ENCODE peak calls at places on chromosomes 2 and 18, in nine cellular contexts. U is breast epithelium, Z is stomach, P is A549, Q is sigmoid colon, O is HCT116, E is thyroid gland, L is heart left ventricle, N is IMR-90. H is an unnamed sample.

GRCh38 chr2:37664190-37664751 is 7.2 kb downstream of the CDC42EP3 start:
- DNase-seq in E (no peak), O (no peak), Q (no peak), Z (no peak), U (no peak), N (no peak), L (no peak), P (no peak), H (no peak)

GRCh38 chr2:238916875-238917590 is 69.1 kb downstream of the TWIST2 start:
- DNase-seq in Q (peak; percentile 56), P (no peak), Z (no peak), O (no peak), L (no peak), N (no peak), E (no peak), U (peak; percentile 42), H (no peak)

GRCh38 chr18:23228102-23229051 is 93.1 kb downstream of the CABLES1 start:
- DNase-seq in O (no peak), U (no peak), N (peak; percentile 75), E (peak; percentile 59), P (no peak), Q (no peak), Z (no peak), L (no peak), H (no peak)

GRCh38 chr2:63872571-63873328 is 31.1 kb downstream of the UGP2 start:
- DNase-seq in E (no peak), N (no peak), L (no peak), Z (no peak), Q (no peak), U (no peak), O (no peak), P (no peak), H (no peak)

GRCh38 chr2:51297488-51297887 is 265.6 kb upstream of the NRXN1 start:
- DNase-seq in O (no peak), U (no peak), P (no peak), Q (no peak), Z (no peak), E (no peak), N (peak; percentile 44), L (no peak), H (no peak)

GRCh38 chr18:62524443-62525200 is 1.8 kb downstream of the ZCCHC2 start:
- DNase-seq in L (peak; percentile 61), N (peak; percentile 45), O (no peak), Z (peak; percentile 73), U (peak; percentile 66), P (peak; percentile 19), Q (peak; percentile 79), E (peak; percentile 68), H (peak; percentile 37)

GRCh38 chr2:158204741-158205165 is 103.1 kb downstream of the UPP2 start:
- DNase-seq in Z (no peak), P (no peak), E (no peak), N (no peak), L (no peak), O (no peak), Q (no peak), U (no peak), H (no peak)

GRCh38 chr2:85796549-85797262 is 42.9 kb downstream of the ATOH8 start:
- DNase-seq in Q (peak; percentile 67), E (no peak), U (peak; percentile 44), N (no peak), Z (no peak), L (peak; percentile 77), O (no peak), P (no peak), H (peak; percentile 44)

GRCh38 chr2:240432430-240432819 is 3.0 kb upstream of the GPC1 start:
- DNase-seq in Q (no peak), L (peak; percentile 14), E (no peak), O (no peak), Z (peak; percentile 15), N (no peak), U (peak; percentile 22), P (no peak), H (no peak)

GRCh38 chr18:63619661-63620060 is 24.4 kb downstream of the SERPINB4 start:
- DNase-seq in Z (no peak), U (no peak), O (no peak), Q (no peak), N (no peak), P (no peak), E (no peak), L (no peak), H (no peak)

GRCh38 chr2:172223601-172224054 is 120.9 kb upstream of the DLX2 start:
- DNase-seq in Z (no peak), L (no peak), E (no peak), U (no peak), O (no peak), P (no peak), Q (no peak), N (no peak), H (no peak)

GRCh38 chr18:79528296-79528695 is 132.6 kb downstream of the NFATC1 start:
- DNase-seq in U (no peak), Z (peak; percentile 22), Q (peak; percentile 41), L (no peak), N (no peak), E (peak; percentile 1), P (no peak), O (no peak), H (peak; percentile 13)

GRCh38 chr2:98448441-98449145 is 3.9 kb downstream of the INPP4A start:
- DNase-seq in P (no peak), N (no peak), Q (no peak), U (no peak), L (no peak), E (no peak), O (no peak), Z (no peak), H (no peak)

GRCh38 chr2:18455256-18455862 is 105.1 kb downstream of the RDH14 start:
- DNase-seq in Q (no peak), E (no peak), L (no peak), N (peak; percentile 89), O (no peak), U (no peak), P (no peak), Z (no peak), H (no peak)

GRCh38 chr2:40281021-40281940 is 170.6 kb downstream of the SLC8A1 start:
- DNase-seq in O (no peak), E (peak; percentile 37), Q (peak; percentile 76), N (peak; percentile 89), U (no peak), P (no peak), Z (no peak), L (peak; percentile 46), H (peak; percentile 65)

GRCh38 chr2:20168048-20168726 is 56.7 kb downstream of the SDC1 start:
- DNase-seq in Z (no peak), E (no peak), U (no peak), P (no peak), O (no peak), Q (no peak), N (no peak), L (no peak), H (no peak)

GRCh38 chr18:75809392-75809791 is 381.9 kb upstream of the SMIM21 start:
- DNase-seq in E (no peak), Q (no peak), N (no peak), L (no peak), P (no peak), O (no peak), U (no peak), Z (no peak), H (no peak)

GRCh38 chr2:70548233-70548632 is 5.4 kb downstream of the TGFA start:
- DNase-seq in P (no peak), E (no peak), Z (no peak), L (no peak), N (no peak), O (no peak), Q (no peak), U (no peak), H (no peak)

GRCh38 chr2:170703776-170704476 is 11.2 kb upstream of the SP5 start:
- DNase-seq in Z (no peak), E (no peak), Q (no peak), N (no peak), L (no peak), O (no peak), U (no peak), P (no peak), H (no peak)

GRCh38 chr18:76450452-76450851 is 44.6 kb downstream of the ZNF516 start:
- DNase-seq in O (no peak), P (no peak), Q (peak; percentile 51), Z (no peak), N (peak; percentile 50), L (no peak), U (no peak), E (no peak), H (no peak)

GRCh38 chr2:102667072-102667471 is 47.7 kb downstream of the SLC9A2 start:
- DNase-seq in P (no peak), Q (no peak), E (no peak), U (no peak), O (no peak), L (no peak), N (no peak), Z (no peak), H (no peak)

GRCh38 chr2:216996279-216996845 is 136.5 kb upstream of the TNP1 start:
- DNase-seq in E (no peak), O (no peak), P (no peak), N (no peak), Q (no peak), L (no peak), Z (no peak), U (no peak), H (no peak)

DNA sequence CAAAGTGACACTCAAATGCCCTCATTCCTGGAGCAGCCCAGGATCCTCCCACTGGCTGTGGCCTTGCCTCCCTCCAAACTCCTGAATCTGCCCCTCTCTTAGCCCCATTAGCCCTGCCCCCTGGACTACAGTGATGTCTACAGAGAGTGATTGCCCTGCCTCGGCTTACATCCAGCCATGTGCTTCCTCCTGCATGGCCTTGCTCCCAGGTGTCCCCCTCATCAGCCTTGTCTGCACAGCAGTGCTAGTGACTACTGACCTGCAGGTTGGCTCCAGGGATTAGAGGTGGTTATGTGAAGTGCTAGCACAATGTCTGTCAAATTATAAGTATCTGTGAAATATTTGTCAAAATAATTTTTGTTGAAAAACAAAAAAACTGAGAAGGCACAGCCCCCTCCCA is 259.1 kb upstream of the MYT1L start:
- DNase-seq in O (no peak), U (no peak), N (no peak), E (no peak), L (no peak), Z (no peak), P (no peak), Q (no peak), H (no peak)
- TF ChIP-seq CTCF in O (no peak), U (no peak), N (no peak), E (no peak), L (no peak), Z (no peak), P (no peak), Q (no peak), H (no peak)

GRCh38 chr2:43221660-43222471 is 4.5 kb downstream of the ZFP36L2 start:
- DNase-seq in P (peak; percentile 89), L (peak; percentile 93), Z (peak; percentile 83), Q (peak; percentile 97), E (peak; percentile 89), N (peak; percentile 97), O (peak; percentile 64), U (peak; percentile 82), H (peak; percentile 94)
- TF ChIP-seq POLR2A in P (peak; percentile 29), L (peak; percentile 56), Z (peak; percentile 11), Q (peak; percentile 49), E (no peak), N (peak; percentile 1), O (no peak), U (peak; percentile 52), H (peak; percentile 35)

GRCh38 chr2:109242222-109242653 is 113.2 kb downstream of the SH3RF3 start:
- DNase-seq in U (no peak), P (no peak), Z (no peak), Q (peak; percentile 74), N (no peak), L (no peak), E (no peak), O (no peak), H (no peak)
- H3K27ac ChIP-seq in U (peak overlapping the region; percentile 87), P (no peak overlapping the region), Z (peak overlapping the region; percentile 84), Q (peak overlapping the region; percentile 72), N (peak overlapping the region; percentile 95), L (peak overlapping the region; percentile 77), E (peak overlapping the region; percentile 68), O (no peak overlapping the region), H (peak overlapping the region; percentile 29)

GRCh38 chr18:10015941-10016819 is 102.4 kb downstream of the VAPA start:
- DNase-seq in Z (no peak), P (no peak), N (peak; percentile 96), L (peak; percentile 34), E (peak; percentile 69), Q (peak; percentile 78), U (no peak), O (no peak), H (peak; percentile 57)
- TF ChIP-seq CTCF in Z (no peak), P (no peak), N (peak; percentile 64), L (peak; percentile 39), E (peak; percentile 21), Q (peak; percentile 26), U (no peak), O (no peak), H (peak; percentile 58)

H was measured in uterus.